ENCODE peak calls at places on chromosomes 13 and 19, in eight cellular contexts. H, I, W, N, O, P, U and B are unnamed samples.

GRCh38 chr19:42121666-42122069 is 10.6 kb downstream of the POU2F2 start:
- DNase-seq in I (no peak), H (peak), O (no peak), P (peak), U (peak), N (peak), W (no peak), B (peak)

GRCh38 chr19:48966541-48967345 is 1.6 kb downstream of the FTL start:
- DNase-seq in P (no peak), I (no peak), H (no peak), O (no peak), U (no peak), N (no peak), W (no peak), B (no peak)

GRCh38 chr19:1267441-1268391 is 1.4 kb upstream of the CIRBP start:
- DNase-seq in P (no peak), U (no peak), O (no peak), H (no peak), W (no peak), I (no peak), N (no peak), B (no peak)

GRCh38 chr19:29084266-29084665 is 128.7 kb downstream of the UQCRFS1 start:
- DNase-seq in P (no peak), N (no peak), W (no peak), I (no peak), U (no peak), O (no peak), H (no peak), B (no peak)

GRCh38 chr19:4140237-4140711 is 13.2 kb upstream of the CREB3L3 start:
- DNase-seq in U (no peak), O (no peak), I (no peak), W (peak), N (peak), H (peak), P (no peak), B (peak)

GRCh38 chr19:12872941-12873890 is 8.0 kb downstream of the DNASE2 start:
- DNase-seq in W (no peak), U (no peak), P (peak), I (no peak), H (no peak), O (no peak), N (no peak), B (no peak)

GRCh38 chr13:28110414-28110813 is 10.0 kb upstream of the FLT3 start:
- DNase-seq in H (no peak), N (no peak), O (no peak), W (no peak), I (no peak), U (no peak), P (no peak), B (no peak)

GRCh38 chr13:27476943-27477681 is 26.7 kb upstream of the MTIF3 start:
- DNase-seq in P (no peak), W (peak), N (no peak), H (no peak), U (no peak), O (no peak), I (no peak), B (peak)

GRCh38 chr19:10565028-10565566 is 713 bp downstream of the KRI1 start:
- DNase-seq in O (no peak), U (no peak), N (no peak), P (peak), W (peak), I (no peak), H (no peak), B (peak)

GRCh38 chr19:1941146-1942077 is at the start of gene CSNK1G2:
- DNase-seq in P (no peak), N (no peak), U (no peak), H (no peak), O (no peak), I (no peak), W (no peak), B (peak)

GRCh38 chr19:38721977-38722773 is 22.1 kb downstream of the CAPN12 start:
- DNase-seq in W (no peak), U (no peak), I (no peak), H (no peak), P (no peak), N (no peak), O (peak), B (no peak)

GRCh38 chr19:45477713-45478453 is 10.1 kb downstream of the FOSB start:
- DNase-seq in N (no peak), W (no peak), I (no peak), U (no peak), O (no peak), P (no peak), H (peak), B (no peak)

GRCh38 chr13:113897966-113898365 is 34.1 kb upstream of the GAS6 start:
- DNase-seq in U (no peak), W (no peak), H (no peak), N (no peak), I (no peak), O (no peak), P (no peak), B (no peak)

GRCh38 chr13:109904218-109904617 is 117.8 kb upstream of the IRS2 start:
- DNase-seq in O (no peak), I (no peak), P (no peak), N (no peak), H (no peak), W (no peak), U (no peak), B (no peak)

GRCh38 chr19:47483800-47484690 is at the start of gene KPTN:
- DNase-seq in N (peak), I (peak), O (peak), H (peak), P (peak), U (peak), W (peak), B (peak)

GRCh38 chr13:28451482-28452217 is 43.3 kb downstream of the FLT1 start:
- DNase-seq in U (no peak), W (no peak), O (no peak), H (no peak), N (no peak), I (no peak), P (no peak), B (no peak)

GRCh38 chr13:87680298-87680697 is 9.1 kb downstream of the SLITRK5 start:
- DNase-seq in W (peak), I (no peak), H (no peak), N (no peak), P (no peak), U (no peak), O (no peak), B (no peak)

GRCh38 chr19:17555929-17556813 is 722 bp downstream of the COLGALT1 start:
- DNase-seq in W (peak), U (peak), I (no peak), N (no peak), H (no peak), P (no peak), O (peak), B (no peak)

GRCh38 chr19:41930926-41931592 is 2.8 kb upstream of the ERFL start:
- DNase-seq in I (no peak), N (no peak), W (no peak), P (no peak), O (no peak), H (no peak), U (no peak), B (no peak)

GRCh38 chr13:33372251-33372919 is 86.8 kb upstream of the STARD13 start:
- DNase-seq in H (no peak), W (no peak), O (no peak), I (no peak), U (no peak), P (no peak), N (no peak), B (no peak)

GRCh38 chr13:42076309-42076713 is 27.9 kb downstream of the DGKH start:
- DNase-seq in U (no peak), W (no peak), P (no peak), N (no peak), I (no peak), H (no peak), O (no peak), B (no peak)

GRCh38 chr19:52942371-52943133 is 19.3 kb upstream of the ZNF888 start:
- DNase-seq in U (peak), P (peak), H (peak), N (peak), I (peak), O (peak), W (no peak), B (peak)

GRCh38 chr19:3179739-3180293 is 1.2 kb downstream of the S1PR4 start:
- DNase-seq in H (no peak), I (no peak), O (no peak), P (no peak), N (peak), W (no peak), U (no peak), B (peak)

GRCh38 chr19:33226550-33227241 is 1.0 kb upstream of the SLC7A10 start:
- DNase-seq in P (no peak), N (no peak), U (no peak), W (no peak), H (no peak), I (no peak), O (no peak), B (no peak)

GRCh38 chr19:17652627-17653026 is 35.5 kb downstream of the UNC13A start:
- DNase-seq in P (no peak), O (no peak), H (no peak), W (no peak), U (no peak), N (no peak), I (no peak), B (no peak)

GRCh38 chr13:103852036-103852435 is 785.8 kb upstream of the SLC10A2 start:
- DNase-seq in W (no peak), N (no peak), H (no peak), I (no peak), U (no peak), P (no peak), O (no peak), B (no peak)

GRCh38 chr13:40452741-40453665 is 213.4 kb downstream of the FOXO1 start:
- DNase-seq in U (no peak), P (no peak), O (no peak), I (no peak), W (no peak), H (no peak), N (no peak), B (no peak)

GRCh38 chr13:73365681-73366080 is 306.9 kb downstream of the KLF5 start:
- DNase-seq in H (no peak), I (no peak), N (no peak), W (no peak), O (no peak), U (no peak), P (no peak), B (no peak)

GRCh38 chr13:55792544-55793178 is 1348.1 kb upstream of the PRR20A start:
- DNase-seq in U (no peak), I (no peak), O (no peak), P (no peak), H (no peak), W (no peak), N (no peak), B (no peak)

GRCh38 chr19:55099557-55100506 is 17.6 kb downstream of the PPP1R12C start:
- DNase-seq in N (no peak), H (no peak), W (no peak), I (no peak), P (no peak), O (no peak), U (no peak), B (no peak)

GRCh38 chr13:88526186-88526852 is 855.1 kb downstream of the SLITRK5 start:
- DNase-seq in O (no peak), U (no peak), N (no peak), H (no peak), I (no peak), P (no peak), W (no peak), B (no peak)

GRCh38 chr19:17454579-17454978 is 6.1 kb upstream of the TMEM221 start:
- DNase-seq in H (no peak), I (no peak), P (no peak), U (no peak), W (no peak), N (no peak), O (no peak), B (no peak)

GRCh38 chr13:33205804-33206221 is 79.7 kb downstream of the STARD13 start:
- DNase-seq in N (no peak), O (no peak), I (no peak), P (no peak), U (no peak), H (no peak), W (no peak), B (no peak)